ENCODE peak calls at places on chromosomes 7 and 10, in four cellular contexts. S is SK-N-SH, U is adipocyte, I is IMR-90. Z is an unnamed sample.
A peak's percentile ranks its signal among the peaks of the same experiment; 100 is the strongest.

GRCh38 chr7:7100432-7100849 is 81.9 kb upstream of the C1GALT1 start:
- DNase-seq in S (no peak), U (no peak), I (no peak), Z (no peak)

GRCh38 chr10:93593749-93594148 is 7.3 kb downstream of the RBP4 start:
- DNase-seq in S (no peak), U (no peak), I (no peak), Z (no peak)

GRCh38 chr7:89385414-89385813 is 589.9 kb upstream of the TEX47 start:
- DNase-seq in S (no peak), U (no peak), I (no peak), Z (no peak)

GRCh38 chr7:22629056-22629455 is 97.9 kb upstream of the IL6 start:
- DNase-seq in S (no peak), U (no peak), I (no peak), Z (no peak)

GRCh38 chr10:86757110-86757790 is 831 bp downstream of the BMPR1A start:
- DNase-seq in S (no peak), U (peak; percentile 77), I (peak; percentile 65), Z (peak; percentile 65)

GRCh38 chr7:21044913-21045312 is 258.2 kb upstream of the SP8 start:
- DNase-seq in S (no peak), U (no peak), I (no peak), Z (no peak)

GRCh38 chr10:33661580-33662269 is 327.3 kb upstream of the NRP1 start:
- DNase-seq in S (peak; percentile 14), U (peak; percentile 79), I (no peak), Z (peak; percentile 86)

GRCh38 chr10:70093335-70093944 is 39.2 kb downstream of the AIFM2 start:
- DNase-seq in S (no peak), U (no peak), I (no peak), Z (no peak)

GRCh38 chr10:79454259-79454658 is 8.8 kb upstream of the ZCCHC24 start:
- DNase-seq in S (no peak), U (peak; percentile 83), I (peak; percentile 92), Z (peak; percentile 99)

GRCh38 chr7:22469371-22470143 is 30.4 kb downstream of the STEAP1B start:
- DNase-seq in S (no peak), U (no peak), I (no peak), Z (no peak)

GRCh38 chr7:119959811-119960210 is 313.2 kb upstream of the KCND2 start:
- DNase-seq in S (no peak), U (peak; percentile 65), I (peak; percentile 75), Z (peak; percentile 66)

GRCh38 chr7:141665208-141666035 is 36.5 kb downstream of the DENND11 start:
- DNase-seq in S (no peak), U (no peak), I (no peak), Z (no peak)

GRCh38 chr10:79159785-79160184 is 91.0 kb downstream of the ZMIZ1 start:
- DNase-seq in S (peak; percentile 87), U (no peak), I (peak; percentile 68), Z (no peak)

GRCh38 chr7:157559596-157560257 is 222.9 kb downstream of the DNAJB6 start:
- DNase-seq in S (no peak), U (no peak), I (no peak), Z (no peak)

GRCh38 chr10:14060320-14061070 is 270.2 kb downstream of the FRMD4A start:
- DNase-seq in S (no peak), U (no peak), I (no peak), Z (no peak)

GRCh38 chr10:14063531-14064317 is 267.0 kb downstream of the FRMD4A start:
- DNase-seq in S (no peak), U (peak; percentile 93), I (peak; percentile 87), Z (no peak)

GRCh38 chr10:14056545-14057332 is 274.0 kb downstream of the FRMD4A start:
- DNase-seq in S (no peak), U (peak; percentile 83), I (peak; percentile 97), Z (no peak)

GRCh38 chr10:14066106-14066505 is 264.6 kb downstream of the FRMD4A start:
- DNase-seq in S (no peak), U (no peak), I (no peak), Z (no peak)

GRCh38 chr10:14062528-14063260 is 268.0 kb downstream of the FRMD4A start:
- DNase-seq in S (no peak), U (no peak), I (peak; percentile 54), Z (no peak)
- H3K9ac ChIP-seq in S (no peak overlapping the region), U (no peak overlapping the region), I (no peak overlapping the region), Z (no peak overlapping the region)

DNA sequence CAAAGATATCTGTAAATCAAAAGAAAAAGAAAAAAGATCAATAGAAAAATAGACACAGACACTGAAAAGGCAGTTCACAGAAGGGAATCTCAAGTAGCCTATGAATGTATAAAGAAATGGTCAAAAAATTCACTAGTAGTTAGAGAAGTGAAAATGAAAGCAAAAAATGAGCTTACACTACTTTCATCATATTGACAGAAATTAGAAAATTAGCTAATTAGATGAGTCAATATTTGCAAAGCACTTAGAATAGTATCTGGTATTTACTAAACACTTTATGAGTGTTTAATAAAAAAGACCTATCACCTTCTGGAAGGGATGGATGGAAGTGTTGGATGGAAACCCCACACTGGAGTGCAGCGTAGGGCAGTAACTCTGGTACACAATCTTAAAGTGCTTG is 1.7 kb upstream of the CFAP58 start:
- DNase-seq in S (no peak), U (no peak), I (no peak), Z (no peak)
- H3K4me3 ChIP-seq in S (peak overlapping the region; percentile 66), U (no peak overlapping the region), I (no peak overlapping the region), Z (peak overlapping the region; percentile 3)

DNA sequence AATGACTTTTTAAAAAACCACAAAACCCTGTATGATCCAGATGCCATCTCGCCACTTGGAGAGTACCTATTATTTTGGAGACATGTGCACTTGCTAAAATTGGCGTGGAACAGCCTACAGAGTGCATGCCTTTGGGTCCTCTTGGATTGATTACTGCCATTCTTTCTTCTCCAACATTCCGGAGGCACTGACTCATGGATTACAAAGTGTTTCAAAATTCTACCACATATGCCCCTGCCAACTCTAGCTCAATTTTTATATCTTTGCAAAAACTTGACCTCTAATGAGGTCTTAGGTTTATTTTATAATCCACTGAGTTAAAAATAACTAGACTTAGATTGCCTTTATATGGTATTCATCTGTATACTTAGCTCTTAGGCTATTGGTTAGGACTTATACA is 55.8 kb upstream of the KIF5B start:
- DNase-seq in S (no peak), U (peak; percentile 87), I (peak; percentile 64), Z (peak; percentile 82)
- H3K9ac ChIP-seq in S (no peak overlapping the region), U (peak overlapping the region; percentile 16), I (no peak overlapping the region), Z (no peak overlapping the region)

GRCh38 chr7:102935450-102936110 is 22.8 kb downstream of the LRRC17 start:
- DNase-seq in S (peak; percentile 56), U (no peak), I (no peak), Z (no peak)

GRCh38 chr7:102934670-102935069 is 21.9 kb downstream of the LRRC17 start:
- DNase-seq in S (no peak), U (no peak), I (no peak), Z (no peak)

GRCh38 chr7:102931757-102932156 is 19.0 kb downstream of the LRRC17 start:
- DNase-seq in S (no peak), U (no peak), I (peak; percentile 53), Z (peak; percentile 23)

GRCh38 chr7:102934267-102934666 is 21.5 kb downstream of the LRRC17 start:
- DNase-seq in S (no peak), U (no peak), I (no peak), Z (no peak)

GRCh38 chr7:102933763-102934162 is 21.0 kb downstream of the LRRC17 start:
- DNase-seq in S (peak; percentile 48), U (peak; percentile 97), I (peak; percentile 97), Z (no peak)
- H3K4me3 ChIP-seq in S (no peak overlapping the region), U (peak overlapping the region; percentile 75), I (no peak overlapping the region), Z (no peak overlapping the region)

GRCh38 chr10:52318822-52319464 is 4.9 kb downstream of the DKK1 start:
- DNase-seq in S (no peak), U (peak; percentile 90), I (peak; percentile 98), Z (peak; percentile 100)
- H3K9ac ChIP-seq in S (peak overlapping the region; percentile 89), U (peak overlapping the region; percentile 96), I (no peak overlapping the region), Z (peak overlapping the region; percentile 87)

DNA sequence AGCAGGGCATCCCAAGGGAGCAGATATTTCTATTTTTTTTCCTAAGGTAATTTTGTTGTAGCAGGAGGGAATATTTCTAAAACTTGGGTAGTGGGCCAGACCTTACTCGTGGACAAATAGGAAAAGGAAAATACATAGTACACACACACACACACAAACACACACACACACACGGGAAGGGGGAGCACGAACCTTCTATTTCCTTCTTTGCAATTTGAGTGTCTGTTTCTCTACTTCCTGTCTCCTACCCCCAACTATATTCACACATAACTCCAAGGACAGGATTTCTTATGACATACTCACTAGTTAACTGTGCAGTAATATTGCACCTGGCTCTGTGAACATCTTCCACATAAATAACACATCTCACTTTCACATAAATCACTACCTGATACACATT is 4.4 kb downstream of the LDB1 start:
- DNase-seq in S (no peak), U (no peak), I (peak; percentile 24), Z (no peak)
- H3K4me3 ChIP-seq in S (peak overlapping the region; percentile 67), U (peak overlapping the region; percentile 81), I (no peak overlapping the region), Z (no peak overlapping the region)

GRCh38 chr10:60140681-60141632 is 234.6 kb upstream of the CCDC6 start:
- DNase-seq in S (no peak), U (peak; percentile 9), I (peak; percentile 13), Z (peak; percentile 81)
- H3K9ac ChIP-seq in S (no peak overlapping the region), U (peak overlapping the region; percentile 10), I (no peak overlapping the region), Z (peak overlapping the region; percentile 66)

DNA sequence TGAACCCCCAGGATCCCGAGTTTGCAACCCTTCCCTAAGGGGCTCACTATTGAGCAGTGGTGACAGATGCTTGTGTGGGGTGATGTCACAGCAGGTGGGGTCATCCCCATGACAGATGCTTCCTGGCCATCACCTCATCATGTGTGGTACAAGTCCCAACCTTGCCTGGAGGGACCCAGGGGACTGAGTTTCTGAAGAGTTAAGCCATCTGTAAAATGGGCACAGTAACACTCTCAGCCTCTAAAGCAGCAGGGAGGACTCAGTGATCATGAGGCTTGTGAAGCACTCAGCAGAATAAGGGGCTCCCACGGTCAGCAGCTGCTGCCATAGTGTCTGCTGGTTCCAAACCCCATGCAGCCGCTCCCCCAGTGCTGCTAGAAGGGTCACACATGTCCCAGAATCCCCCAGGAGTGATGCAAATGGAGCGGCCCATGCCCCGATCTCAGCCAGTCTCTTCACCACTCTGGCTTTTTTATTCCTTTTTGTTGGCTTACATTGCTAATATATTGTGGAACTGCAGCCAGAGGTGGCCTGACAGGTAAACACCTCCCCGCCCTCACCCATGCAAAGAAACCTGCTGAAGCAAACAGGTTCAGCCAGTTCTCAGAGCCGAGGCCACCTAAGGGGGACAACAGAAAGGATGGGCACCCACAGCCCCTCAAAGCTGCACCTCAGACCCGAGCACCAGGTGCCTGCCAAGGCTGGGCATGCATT is 102.1 kb upstream of the PDGFA start:
- DNase-seq in S (no peak), U (no peak), I (no peak), Z (peak; percentile 56)
- H3K4me3 ChIP-seq in S (no peak overlapping the region), U (no peak overlapping the region), I (no peak overlapping the region), Z (no peak overlapping the region)

GRCh38 chr10:127922206-127922605 is 15.3 kb downstream of the PTPRE start:
- DNase-seq in S (no peak), U (no peak), I (no peak), Z (no peak)
- H3K9ac ChIP-seq in S (no peak overlapping the region), U (no peak overlapping the region), I (no peak overlapping the region), Z (no peak overlapping the region)

DNA sequence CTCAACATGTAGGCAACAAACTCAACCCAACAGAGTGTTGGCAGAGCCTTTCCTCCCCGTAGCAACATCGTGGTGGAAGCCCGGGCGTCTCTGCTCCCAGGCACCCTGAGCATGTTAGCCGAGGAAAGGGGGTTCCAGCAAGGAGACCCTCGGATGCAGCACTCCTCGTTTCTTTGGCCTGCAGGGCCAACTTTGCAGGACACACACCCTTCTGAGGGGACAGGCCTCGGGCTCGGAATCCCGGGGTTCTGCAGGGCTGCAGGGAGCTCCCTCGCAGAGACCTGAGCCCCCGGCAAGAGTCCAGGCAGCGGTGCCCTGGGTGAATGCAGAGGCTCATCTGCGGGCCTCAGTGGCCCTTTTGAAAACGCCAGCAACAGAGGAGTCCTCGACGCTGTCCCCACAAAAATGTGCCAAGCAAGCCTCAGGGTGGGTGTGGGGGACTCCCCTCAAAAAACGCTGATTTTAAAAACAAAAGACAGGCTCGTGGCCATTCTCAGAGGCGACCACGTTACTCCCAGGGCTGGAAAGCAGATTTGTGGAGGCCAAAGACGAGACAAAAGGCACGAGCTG is 1.4 kb downstream of the FAM171A1 start:
- DNase-seq in S (peak; percentile 64), U (peak; percentile 45), I (no peak), Z (no peak)
- H3K4me3 ChIP-seq in S (peak overlapping the region; percentile 79), U (peak overlapping the region; percentile 84), I (peak overlapping the region; percentile 91), Z (peak overlapping the region; percentile 70)

Z was measured in PC-3.